ENCODE peak calls at places on chromosomes 7 and 10, in six cellular contexts. W is effector CD4-positive, alpha-beta T cell; Z is ovary; C is A549; A is cardiac muscle cell; H is activated CD8-positive, alpha-beta T cell treated with anti-CD3 and anti-CD28 coated beads for 36 hours. T is an unnamed sample.

GRCh38 chr10:52954407-52954806 is 181.8 kb upstream of the MBL2 start:
- DNase-seq in C (no peak), W (no peak), H (no peak), Z (no peak), A (no peak), T (no peak)

GRCh38 chr7:140773104-140773503 is 76.6 kb downstream of the NDUFB2 start:
- DNase-seq in W (no peak), A (no peak), H (no peak), C (no peak), Z (no peak), T (no peak)

GRCh38 chr7:18508441-18509427 is 13.2 kb downstream of the HDAC9 start:
- DNase-seq in H (no peak), C (peak), A (peak), W (no peak), Z (no peak), T (no peak)

GRCh38 chr7:125149151-125149550 is 219.5 kb upstream of the POT1 start:
- DNase-seq in H (no peak), W (no peak), A (peak), Z (no peak), C (no peak), T (no peak)

GRCh38 chr10:30374353-30374752 is 25.3 kb upstream of the MTPAP start:
- DNase-seq in H (no peak), C (no peak), W (no peak), A (no peak), Z (no peak), T (peak)

GRCh38 chr10:15262036-15262713 is 93.7 kb upstream of the NMT2 start:
- DNase-seq in W (no peak), A (peak), H (no peak), C (peak), Z (no peak), T (peak)

GRCh38 chr10:49379596-49380410 is 16.1 kb downstream of the DRGX start:
- DNase-seq in W (no peak), C (peak), H (no peak), Z (no peak), A (no peak), T (peak)

GRCh38 chr7:116583653-116584052 is 58.8 kb downstream of the CAV1 start:
- DNase-seq in A (no peak), C (no peak), H (peak), W (no peak), Z (no peak), T (no peak)

GRCh38 chr10:11298116-11298515 is 280.4 kb downstream of the CELF2 start:
- DNase-seq in A (peak), Z (no peak), H (no peak), C (no peak), W (no peak), T (no peak)

GRCh38 chr10:6124666-6125065 is 35.8 kb downstream of the RBM17 start:
- DNase-seq in C (no peak), W (no peak), A (no peak), Z (no peak), H (no peak), T (no peak)

GRCh38 chr7:158861936-158862704 is 5.8 kb downstream of the DYNC2I1 start:
- DNase-seq in C (no peak), H (no peak), A (no peak), W (no peak), Z (no peak), T (no peak)

GRCh38 chr7:131533566-131534561 is 22.6 kb downstream of the PODXL start:
- DNase-seq in H (no peak), A (no peak), Z (no peak), W (no peak), C (no peak), T (no peak)